ENCODE peak calls at places on chromosomes 4 and X, in seven cellular contexts. A, M, J, U, P, V and D are unnamed samples.

GRCh38 chr4:93617596-93617995 is 211.0 kb upstream of the ATOH1 start:
- DNase-seq in J (peak; percentile 55), V (no peak), U (no peak), P (no peak), M (no peak), A (no peak), D (no peak)

GRCh38 chr4:108168672-108169562 is at the start of gene LEF1:
- DNase-seq in J (peak; percentile 93), M (peak; percentile 63), A (no peak), V (peak; percentile 34), P (peak; percentile 20), U (peak; percentile 51), D (peak; percentile 85)

GRCh38 chrX:102720237-102721168 is at the start of gene GPRASP3:
- DNase-seq in P (no peak), M (peak; percentile 71), U (peak; percentile 81), J (peak; percentile 36), V (peak; percentile 66), A (no peak), D (no peak)

GRCh38 chr4:105751718-105752299 is 43.2 kb downstream of the GSTCD start:
- DNase-seq in J (no peak), U (no peak), A (no peak), V (no peak), P (no peak), M (no peak), D (no peak)

GRCh38 chr4:48275247-48275646 is 5.6 kb upstream of the TEC start:
- DNase-seq in A (peak; percentile 73), P (peak; percentile 55), J (peak; percentile 12), U (no peak), V (no peak), M (no peak), D (peak; percentile 45)

GRCh38 chrX:36575670-36576069 is 432.5 kb upstream of the FAM47C start:
- DNase-seq in J (no peak), A (no peak), M (no peak), V (no peak), P (no peak), U (no peak), D (no peak)

GRCh38 chrX:11533211-11533651 is 132.5 kb downstream of the ARHGAP6 start:
- DNase-seq in V (peak; percentile 71), U (peak; percentile 76), P (peak; percentile 84), A (peak; percentile 94), J (peak; percentile 46), M (no peak), D (peak; percentile 84)

GRCh38 chr4:173736840-173737239 is 206.8 kb upstream of the HAND2 start:
- DNase-seq in J (no peak), V (no peak), P (no peak), U (no peak), A (no peak), M (no peak), D (no peak)

GRCh38 chr4:139171878-139172691 is 4.9 kb downstream of the ELF2 start:
- DNase-seq in A (no peak), V (peak; percentile 46), J (no peak), M (peak; percentile 16), U (peak; percentile 77), P (peak; percentile 54), D (no peak)

GRCh38 chrX:27823812-27824211 is 16.0 kb downstream of the MAGEB10 start:
- DNase-seq in M (no peak), V (no peak), A (no peak), P (no peak), J (no peak), U (no peak), D (no peak)

GRCh38 chrX:41051303-41051702 is 33.9 kb upstream of the USP9X start:
- DNase-seq in V (no peak), A (no peak), J (no peak), M (no peak), P (peak; percentile 46), U (no peak), D (no peak)

GRCh38 chrX:110746014-110746413 is 49.6 kb downstream of the CHRDL1 start:
- DNase-seq in P (no peak), U (no peak), J (peak; percentile 14), M (no peak), A (no peak), V (no peak), D (no peak)

GRCh38 chrX:49644991-49645637 is 46.3 kb downstream of the GAGE1 start:
- DNase-seq in A (no peak), V (no peak), J (no peak), M (no peak), P (no peak), U (no peak), D (no peak)

GRCh38 chr4:121980643-121981042 is 28.8 kb upstream of the TRPC3 start:
- DNase-seq in U (peak; percentile 16), P (no peak), J (no peak), V (no peak), A (no peak), M (no peak), D (no peak)

GRCh38 chrX:149539283-149540132 is 1.3 kb upstream of the EOLA1 start:
- DNase-seq in J (peak; percentile 91), V (peak; percentile 89), M (peak; percentile 95), P (peak; percentile 88), U (peak; percentile 88), A (peak; percentile 96), D (peak; percentile 88)

GRCh38 chr4:126395661-126396060 is 1080.9 kb downstream of the FAT4 start:
- DNase-seq in J (no peak), P (no peak), U (peak; percentile 18), V (peak; percentile 29), M (no peak), A (no peak), D (no peak)

GRCh38 chrX:152638443-152638904 is 779 bp downstream of the GABRQ start:
- DNase-seq in A (peak; percentile 14), P (no peak), J (no peak), V (no peak), M (no peak), U (no peak), D (no peak)

GRCh38 chrX:152639426-152639825 is 1.7 kb downstream of the GABRQ start:
- DNase-seq in J (no peak), V (no peak), A (no peak), U (no peak), P (no peak), M (no peak), D (no peak)

GRCh38 chrX:152632445-152633097 is 5.1 kb upstream of the GABRQ start:
- DNase-seq in V (no peak), M (peak; percentile 62), A (peak; percentile 79), P (peak; percentile 69), U (peak; percentile 49), J (peak; percentile 42), D (peak; percentile 12)

GRCh38 chrX:152637649-152638442 is at the start of gene GABRQ:
- DNase-seq in A (peak; percentile 23), P (no peak), V (peak; percentile 36), M (no peak), J (peak; percentile 93), U (peak; percentile 51), D (no peak)

GRCh38 chrX:152635941-152636340 is 1.8 kb upstream of the GABRQ start:
- DNase-seq in P (peak; percentile 71), V (peak; percentile 44), M (peak; percentile 30), U (peak; percentile 66), J (peak; percentile 74), A (peak; percentile 73), D (peak; percentile 8)
- H3K4me1 ChIP-seq in P (no peaks in the 10 kb centered on the region), V (no peaks in the 10 kb centered on the region), M (no peaks in the 10 kb centered on the region), U (no peaks in the 10 kb centered on the region), J (no peaks in the 10 kb centered on the region), A (no peaks in the 10 kb centered on the region), D (no peaks in the 10 kb centered on the region)

DNA sequence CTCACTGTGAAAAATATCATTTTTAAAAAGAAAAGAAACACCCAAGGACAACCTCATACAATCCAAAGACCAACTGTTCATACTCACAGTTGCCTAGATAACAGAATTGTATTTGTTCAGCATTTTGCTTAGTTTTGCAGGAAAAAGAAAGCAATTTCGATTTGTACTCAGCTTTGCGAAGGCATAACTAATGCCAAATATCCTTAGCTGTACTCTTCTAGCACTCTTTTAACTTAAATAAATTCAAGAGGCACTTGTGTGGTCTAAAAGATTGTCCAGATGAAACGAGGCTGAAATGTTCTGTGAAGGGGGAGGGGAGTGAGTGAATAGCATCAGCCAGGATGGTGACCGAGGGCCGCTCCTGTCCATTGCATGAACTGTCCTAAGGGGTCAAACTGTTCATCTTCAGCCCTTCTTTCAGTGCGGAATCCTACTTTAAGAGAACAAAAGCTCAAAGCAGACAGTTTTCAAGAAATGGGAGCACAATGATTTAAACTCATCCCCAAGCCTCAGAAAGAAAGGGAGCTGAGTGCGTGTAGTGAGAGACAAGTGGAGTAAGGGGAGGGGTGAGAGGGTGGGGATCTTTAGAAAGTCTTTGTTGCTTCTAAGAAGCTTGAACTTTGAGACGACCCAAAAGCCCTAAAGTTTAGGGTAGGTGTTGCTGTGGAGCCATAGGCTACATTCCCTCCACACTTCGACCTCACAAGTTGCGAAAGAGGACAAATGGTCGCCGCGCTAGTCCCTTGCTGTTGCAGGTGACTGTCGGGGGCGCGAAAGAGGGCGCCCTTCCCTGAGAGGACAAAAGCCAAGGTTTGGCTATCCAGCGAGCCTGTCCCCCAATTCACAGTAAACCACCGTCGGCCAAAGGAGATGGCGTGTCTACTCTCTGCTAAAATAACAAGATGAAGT is 4.0 kb upstream of the NEUROG2 start:
- DNase-seq in M (no peak), U (no peak), A (peak; percentile 33), P (no peak), V (no peak), J (peak; percentile 81), D (no peak)
- H2AFZ ChIP-seq in M (no peak overlapping the region), U (no peak overlapping the region), A (no peak overlapping the region), P (no peak overlapping the region), V (no peak overlapping the region), J (no peak overlapping the region), D (no peak overlapping the region)

GRCh38 chr4:169013396-169013795 is 3.3 kb upstream of the CBR4 start:
- DNase-seq in P (no peak), V (no peak), M (no peak), A (no peak), U (no peak), J (no peak), D (no peak)

GRCh38 chr4:169008478-169008877 is 1.6 kb downstream of the CBR4 start:
- DNase-seq in M (no peak), A (no peak), V (no peak), U (no peak), P (no peak), J (peak; percentile 37), D (no peak)

GRCh38 chr4:169012049-169012448 is 2.0 kb upstream of the CBR4 start:
- DNase-seq in M (no peak), P (no peak), U (no peak), J (no peak), A (no peak), V (no peak), D (no peak)

GRCh38 chr4:169009281-169010124 is 552 bp downstream of the CBR4 start:
- DNase-seq in P (peak; percentile 67), V (peak; percentile 35), A (peak; percentile 71), J (peak; percentile 82), M (peak; percentile 44), U (peak; percentile 82), D (peak; percentile 80)

GRCh38 chr4:169010125-169011023 is at the start of gene CBR4:
- DNase-seq in J (peak; percentile 99), A (peak; percentile 95), P (peak; percentile 95), U (peak; percentile 99), M (peak; percentile 93), V (peak; percentile 98), D (peak; percentile 97)
- H3K4me1 ChIP-seq in J (peaks cover 25% of the 10 kb centered on the region), A (peaks cover 22% of the 10 kb centered on the region), P (peaks cover 84% of the 10 kb centered on the region), U (peaks cover 36% of the 10 kb centered on the region), M (peaks cover 33% of the 10 kb centered on the region), V (peaks cover 14% of the 10 kb centered on the region), D (peaks cover 32% of the 10 kb centered on the region)

DNA sequence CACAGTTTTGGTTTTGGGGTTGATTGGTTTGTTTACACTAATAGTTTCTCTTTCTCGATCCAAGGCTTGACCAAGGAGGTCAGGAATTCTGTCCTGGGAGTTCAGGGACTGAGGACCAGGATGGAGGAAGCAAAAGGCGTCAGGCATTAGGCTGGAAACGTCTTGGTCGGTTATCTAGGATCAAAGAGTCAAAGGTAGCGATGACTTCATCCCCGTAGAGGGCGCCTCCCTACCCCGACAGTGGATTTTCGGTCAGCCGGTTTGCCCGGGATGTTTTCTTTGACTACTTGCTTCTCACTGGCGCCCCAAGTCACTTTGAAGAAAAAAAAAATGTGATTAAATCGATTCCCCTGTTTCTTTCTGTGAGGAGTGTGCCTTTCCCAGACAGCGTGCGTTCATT is 985 bp upstream of the FHDC1 start:
- DNase-seq in P (peak; percentile 32), V (no peak), J (peak; percentile 76), M (peak; percentile 65), U (no peak), A (no peak), D (no peak)
- H2AFZ ChIP-seq in P (peak overlapping the region; percentile 87), V (no peak overlapping the region), J (peak overlapping the region; percentile 95), M (peak overlapping the region; percentile 87), U (no peak overlapping the region), A (no peak overlapping the region), D (no peak overlapping the region)